ENCODE peak calls at places on chromosomes 2 and 18, in four cellular contexts. C is AG04450, F is astrocyte of the spinal cord, Z is thyroid gland. P is an unnamed sample.
A peak's percentile ranks its signal among the peaks of the same experiment; 100 is the strongest.

GRCh38 chr2:68912732-68913131 is 40.0 kb downstream of the GKN2 start:
- DNase-seq in C (no peak), F (no peak), Z (no peak), P (no peak)

GRCh38 chr18:36441426-36441870 is 143.9 kb downstream of the FHOD3 start:
- DNase-seq in C (no peak), F (peak; percentile 20), Z (no peak), P (no peak)

GRCh38 chr2:25279091-25279651 is 62.6 kb downstream of the DNMT3A start:
- DNase-seq in C (no peak), F (no peak), Z (peak; percentile 49), P (no peak)

GRCh38 chr2:9149726-9150567 is 56.7 kb upstream of the ASAP2 start:
- DNase-seq in C (no peak), F (no peak), Z (no peak), P (no peak)

GRCh38 chr18:79493211-79493800 is 97.6 kb downstream of the NFATC1 start:
- DNase-seq in C (no peak), F (no peak), Z (peak; percentile 1), P (no peak)

GRCh38 chr18:56067216-56067611 is 479.2 kb upstream of the TCF4 start:
- DNase-seq in C (no peak), F (no peak), Z (no peak), P (no peak)

GRCh38 chr18:79934311-79935097 is 16.9 kb downstream of the SLC66A2 start:
- DNase-seq in C (no peak), F (no peak), Z (no peak), P (no peak)

GRCh38 chr2:222973733-222974132 is 78.3 kb upstream of the KCNE4 start:
- DNase-seq in C (no peak), F (no peak), Z (no peak), P (no peak)

GRCh38 chr2:44075536-44075935 is 79.7 kb upstream of the LRPPRC start:
- DNase-seq in C (no peak), F (peak; percentile 45), Z (no peak), P (no peak)

GRCh38 chr2:237412646-237413292 is 1.2 kb downstream of the COL6A3 start:
- DNase-seq in C (no peak), F (no peak), Z (no peak), P (no peak)

GRCh38 chr2:100588071-100588786 is 25.4 kb downstream of the PDCL3 start:
- DNase-seq in C (no peak), F (peak; percentile 66), Z (no peak), P (peak; percentile 31)

GRCh38 chr18:56068030-56068671 is 480.2 kb upstream of the TCF4 start:
- DNase-seq in C (peak; percentile 55), F (peak; percentile 70), Z (no peak), P (no peak)

GRCh38 chr2:233513953-233514655 is 52.5 kb downstream of the USP40 start:
- DNase-seq in C (no peak), F (no peak), Z (peak; percentile 89), P (no peak)

GRCh38 chr2:15069149-15069548 is 436.6 kb downstream of the LRATD1 start:
- DNase-seq in C (no peak), F (no peak), Z (no peak), P (no peak)

GRCh38 chr2:195570329-195570728 is 86.7 kb upstream of the SLC39A10 start:
- DNase-seq in C (no peak), F (peak; percentile 42), Z (no peak), P (no peak)

GRCh38 chr18:4871197-4871596 is 325.9 kb downstream of the AKAIN1 start:
- DNase-seq in C (no peak), F (no peak), Z (no peak), P (no peak)

GRCh38 chr2:46372475-46372874 is 75.3 kb downstream of the EPAS1 start:
- DNase-seq in C (no peak), F (no peak), Z (no peak), P (no peak)

GRCh38 chr2:32418777-32419176 is 62.0 kb downstream of the BIRC6 start:
- DNase-seq in C (peak; percentile 15), F (peak; percentile 72), Z (no peak), P (no peak)

GRCh38 chr18:25075793-25076192 is 276.2 kb downstream of the ZNF521 start:
- DNase-seq in C (peak; percentile 8), F (no peak), Z (no peak), P (no peak)

GRCh38 chr2:74111380-74111779 is 36.3 kb downstream of the BOLA3 start:
- DNase-seq in C (no peak), F (no peak), Z (no peak), P (no peak)

GRCh38 chr2:45834372-45834771 is 182.9 kb downstream of the PRKCE start:
- DNase-seq in C (no peak), F (no peak), Z (no peak), P (no peak)

GRCh38 chr18:42163316-42163715 is 208.3 kb downstream of the PIK3C3 start:
- DNase-seq in C (no peak), F (no peak), Z (no peak), P (no peak)

GRCh38 chr2:53907582-53907981 is 47.8 kb upstream of the GPR75 start:
- DNase-seq in C (no peak), F (no peak), Z (no peak), P (no peak)

GRCh38 chr2:102291221-102292075 is 19.9 kb upstream of the IL1RL1 start:
- DNase-seq in C (no peak), F (no peak), Z (peak; percentile 79), P (no peak)

GRCh38 chr2:98893871-98894270 is 42.2 kb downstream of the CRACDL start:
- DNase-seq in C (no peak), F (no peak), Z (no peak), P (no peak)

GRCh38 chr18:12076424-12077140 is 17.1 kb upstream of the ANKRD62 start:
- DNase-seq in C (no peak), F (no peak), Z (peak; percentile 23), P (no peak)

GRCh38 chr2:126698376-126698775 is 42.4 kb downstream of the GYPC start:
- DNase-seq in C (no peak), F (no peak), Z (no peak), P (no peak)

GRCh38 chr2:232300894-232301387 is 77.6 kb upstream of the ALPP start:
- DNase-seq in C (no peak), F (peak; percentile 48), Z (no peak), P (no peak)

GRCh38 chr18:6146309-6146661 is 251.0 kb upstream of the TMEM200C start:
- DNase-seq in C (no peak), F (no peak), Z (peak; percentile 25), P (no peak)

GRCh38 chr2:108565778-108566375 is 31.6 kb downstream of the LIMS1 start:
- DNase-seq in C (no peak), F (no peak), Z (no peak), P (no peak)

GRCh38 chr2:156182132-156182531 is 150.4 kb downstream of the NR4A2 start:
- DNase-seq in C (no peak), F (no peak), Z (peak; percentile 42), P (no peak)

GRCh38 chr18:52554180-52554579 is 214.2 kb downstream of the DCC start:
- DNase-seq in C (no peak), F (no peak), Z (no peak), P (no peak)

GRCh38 chr2:35428548-35428947 is 927.0 kb upstream of the CRIM1 start:
- DNase-seq in C (no peak), F (peak; percentile 7), Z (peak; percentile 28), P (no peak)

GRCh38 chr2:115303-115702 is 69.0 kb upstream of the FAM110C start:
- DNase-seq in C (no peak), F (no peak), Z (peak; percentile 23), P (peak; percentile 57)
- TF ChIP-seq CTCF in C (no peak), F (no peak), Z (no peak), P (peak; percentile 59)

GRCh38 chr18:9475643-9476580 is 599 bp downstream of the RALBP1 start:
- DNase-seq in C (no peak), F (peak; percentile 29), Z (no peak), P (peak; percentile 25)
- H3K4me3 ChIP-seq in C (peak overlapping the region; percentile 88), F (peak overlapping the region; percentile 71), Z (peak overlapping the region; percentile 93), P (peak overlapping the region; percentile 98)

DNA sequence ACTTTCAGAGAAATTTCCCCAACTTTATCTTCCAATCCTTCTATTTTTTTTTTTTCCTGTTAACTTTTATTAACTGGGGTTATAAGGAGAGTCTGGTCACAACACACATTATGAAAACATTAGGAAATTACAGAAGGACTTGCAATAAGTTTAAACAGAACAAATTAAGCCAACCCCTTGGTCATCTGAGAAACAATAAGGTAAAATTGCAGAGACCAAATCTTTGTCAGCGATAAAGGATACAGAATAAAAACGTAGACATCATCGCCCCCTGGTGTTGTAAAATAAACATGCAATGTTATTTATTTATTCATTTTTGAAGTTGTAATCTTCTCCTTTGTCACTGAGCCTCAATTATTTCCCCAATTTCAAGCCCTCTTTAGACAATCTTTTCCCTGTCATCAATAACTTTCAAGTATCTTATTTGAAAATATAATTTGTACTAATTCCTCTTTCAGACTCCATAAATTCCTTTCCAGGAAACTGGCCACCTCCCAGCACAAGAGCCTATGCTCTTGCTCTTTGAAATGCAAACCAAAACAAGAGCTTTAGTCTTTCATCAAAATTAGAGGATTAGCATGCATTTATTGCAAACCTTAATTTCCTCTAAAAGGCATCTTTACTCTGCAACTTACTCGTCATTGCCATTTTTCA is 19.5 kb downstream of the G6PC2 start:
- DNase-seq in C (peak; percentile 10), F (peak; percentile 36), Z (no peak), P (no peak)
- TF ChIP-seq CTCF in C (peak; percentile 58), F (peak; percentile 45), Z (peak; percentile 31), P (peak; percentile 58)

GRCh38 chr2:157771234-157771633 is 104.9 kb downstream of the ACVR1 start:
- DNase-seq in C (no peak), F (no peak), Z (no peak), P (no peak)
- H3K4me3 ChIP-seq in C (no peak overlapping the region), F (no peak overlapping the region), Z (no peak overlapping the region), P (no peak overlapping the region)

GRCh38 chr2:72193723-72194122 is 46.1 kb upstream of the CYP26B1 start:
- DNase-seq in C (no peak), F (no peak), Z (no peak), P (no peak)

GRCh38 chr2:72204156-72204781 is 56.6 kb upstream of the CYP26B1 start:
- DNase-seq in C (no peak), F (peak; percentile 12), Z (no peak), P (no peak)

DNA sequence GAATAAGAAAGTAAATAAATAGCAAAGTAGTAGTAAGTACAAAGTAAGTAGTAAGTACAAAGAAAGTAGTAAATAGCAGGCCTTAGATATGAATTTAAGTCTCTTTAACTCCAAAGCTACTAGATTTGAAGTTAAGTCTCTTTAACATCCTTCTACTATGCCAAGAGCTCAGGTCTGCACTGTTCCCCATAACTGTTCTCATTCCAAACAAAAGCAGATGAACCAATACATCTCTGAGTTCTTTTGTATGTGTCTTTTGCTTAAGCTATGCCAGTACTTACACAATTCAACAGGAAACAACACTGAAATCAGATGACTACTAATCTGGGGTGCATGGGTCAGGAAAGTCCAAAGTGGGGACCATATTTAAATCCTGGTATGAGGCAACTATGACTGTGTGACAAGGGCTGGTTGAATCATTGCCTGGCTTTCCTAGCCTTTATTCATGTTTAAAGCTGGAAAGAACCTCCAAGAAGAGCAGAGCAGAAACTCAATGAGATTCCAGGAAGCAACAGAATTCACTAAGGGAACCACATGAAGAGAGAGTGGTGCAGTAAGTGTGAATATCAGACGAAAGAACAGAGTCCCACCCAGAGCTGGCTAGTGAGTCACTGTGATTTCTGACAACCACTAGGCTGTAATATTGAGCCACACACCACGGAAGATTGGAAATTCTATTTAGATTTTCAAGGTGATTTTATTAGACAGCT is 51.0 kb upstream of the CYP26B1 start:
- DNase-seq in C (no peak), F (peak; percentile 59), Z (no peak), P (peak; percentile 29)
- TF ChIP-seq CTCF in C (peak; percentile 33), F (peak; percentile 42), Z (no peak), P (peak; percentile 51)

P was measured in epithelial cell of proximal tubule.